ENCODE peak calls at places on chromosomes 4 and X, in six cellular contexts. P, X, K, N, U and O are unnamed samples.

GRCh38 chr4:10117424-10118354 is 1.1 kb upstream of the WDR1 start:
- DNase-seq in P (no peak), X (peak; percentile 26), K (no peak), N (no peak), U (peak; percentile 67), O (no peak)

GRCh38 chrX:71650333-71650969 is 16.9 kb upstream of the LOC101059915 start:
- DNase-seq in P (no peak), X (no peak), K (no peak), N (no peak), U (no peak), O (no peak)

GRCh38 chrX:53028678-53029077 is 19.9 kb upstream of the GPR173 start:
- DNase-seq in P (no peak), X (no peak), K (no peak), N (no peak), U (no peak), O (no peak)

GRCh38 chr4:48372272-48372671 is 30.9 kb downstream of the SLAIN2 start:
- DNase-seq in P (no peak), X (no peak), K (no peak), N (no peak), U (no peak), O (no peak)

GRCh38 chr4:161929966-161930365 is 233.8 kb downstream of the FSTL5 start:
- DNase-seq in P (peak; percentile 88), X (no peak), K (no peak), N (no peak), U (peak; percentile 81), O (no peak)

GRCh38 chr4:15961778-15962510 is 1.0 kb downstream of the FGFBP2 start:
- DNase-seq in P (no peak), X (no peak), K (no peak), N (no peak), U (no peak), O (no peak)

GRCh38 chrX:131812847-131813825 is 210.0 kb upstream of the STK26 start:
- DNase-seq in P (peak; percentile 89), X (peak; percentile 77), K (no peak), N (peak; percentile 76), U (peak; percentile 62), O (no peak)

GRCh38 chr4:8409271-8410065 is 31.1 kb downstream of the ACOX3 start:
- DNase-seq in P (peak; percentile 49), X (peak; percentile 37), K (peak; percentile 74), N (peak; percentile 24), U (no peak), O (no peak)

GRCh38 chrX:136625246-136625645 is 22.7 kb upstream of the CD40LG start:
- DNase-seq in P (no peak), X (no peak), K (no peak), N (no peak), U (no peak), O (no peak)

GRCh38 chrX:10574663-10575062 is 45.7 kb downstream of the MID1 start:
- DNase-seq in P (no peak), X (peak; percentile 69), K (no peak), N (no peak), U (peak; percentile 58), O (peak; percentile 51)

GRCh38 chrX:24498181-24498580 is 33.1 kb downstream of the PDK3 start:
- DNase-seq in P (peak; percentile 68), X (peak; percentile 7), K (peak; percentile 16), N (no peak), U (peak; percentile 7), O (no peak)

GRCh38 chrX:21993265-21993664 is 38.9 kb upstream of the PHEX start:
- DNase-seq in P (no peak), X (no peak), K (peak; percentile 36), N (no peak), U (no peak), O (no peak)

GRCh38 chr4:4849106-4849505 is 10.4 kb upstream of the MSX1 start:
- DNase-seq in P (no peak), X (no peak), K (no peak), N (no peak), U (no peak), O (no peak)

GRCh38 chr4:15163284-15163645 is 161.0 kb downstream of the CPEB2 start:
- DNase-seq in P (no peak), X (no peak), K (no peak), N (no peak), U (peak; percentile 40), O (no peak)

GRCh38 chr4:186699298-186699697 is 24.4 kb downstream of the FAT1 start:
- DNase-seq in P (no peak), X (no peak), K (no peak), N (no peak), U (peak; percentile 41), O (no peak)

GRCh38 chr4:159697322-159698283 is 594.7 kb downstream of the RAPGEF2 start:
- DNase-seq in P (no peak), X (no peak), K (no peak), N (no peak), U (no peak), O (no peak)

GRCh38 chr4:70931359-70931758 is 29.2 kb downstream of the MOB1B start:
- DNase-seq in P (no peak), X (no peak), K (no peak), N (no peak), U (no peak), O (no peak)

GRCh38 chr4:88037936-88038335 is 30.5 kb downstream of the PKD2 start:
- DNase-seq in P (no peak), X (no peak), K (no peak), N (no peak), U (no peak), O (no peak)

GRCh38 chr4:181166742-181167399 is 1076.3 kb upstream of the TENM3 start:
- DNase-seq in P (no peak), X (no peak), K (no peak), N (no peak), U (no peak), O (no peak)

GRCh38 chrX:12877386-12877785 is 10.5 kb downstream of the TLR7 start:
- DNase-seq in P (no peak), X (no peak), K (no peak), N (no peak), U (no peak), O (no peak)

GRCh38 chrX:140701480-140701879 is 8.1 kb upstream of the LINC00632 start:
- DNase-seq in P (peak; percentile 63), X (peak; percentile 18), K (peak; percentile 44), N (no peak), U (peak; percentile 19), O (peak; percentile 3)

GRCh38 chr4:168220893-168221292 is 97.7 kb downstream of the DDX60 start:
- DNase-seq in P (no peak), X (peak; percentile 44), K (no peak), N (no peak), U (peak; percentile 17), O (peak; percentile 11)

GRCh38 chr4:31692407-31692940 is 972.3 kb downstream of the PCDH7 start:
- DNase-seq in P (peak; percentile 60), X (no peak), K (peak; percentile 12), N (no peak), U (no peak), O (no peak)

GRCh38 chr4:143700060-143700419 is 435 bp downstream of the FREM3 start:
- DNase-seq in P (no peak), X (peak; percentile 17), K (no peak), N (no peak), U (peak; percentile 16), O (no peak)

GRCh38 chrX:68830486-68831404 is 1.9 kb downstream of the EFNB1 start:
- DNase-seq in P (no peak), X (no peak), K (no peak), N (no peak), U (no peak), O (no peak)

GRCh38 chrX:123698979-123699378 is 33.9 kb downstream of the THOC2 start:
- DNase-seq in P (no peak), X (peak; percentile 7), K (no peak), N (no peak), U (peak; percentile 9), O (no peak)